ENCODE peak calls at places on chromosomes 5 and 9, in seven cellular contexts. M is AG10803, U is stomach, R is lower leg skin, W is GM12864, Y is Caco-2, E is uterus. H is an unnamed sample.

GRCh38 chr5:168663276-168664004 is 84.3 kb upstream of the PANK3 start:
- DNase-seq in W (no peak), M (peak), Y (no peak), U (no peak), R (peak), E (no peak), H (no peak)

GRCh38 chr5:121478636-121479035 is 373.0 kb upstream of the FTMT start:
- DNase-seq in M (no peak), E (no peak), U (no peak), W (no peak), Y (no peak), R (no peak), H (no peak)

GRCh38 chr9:121658166-121658565 is 6.7 kb downstream of the DAB2IP start:
- DNase-seq in U (peak), M (no peak), E (no peak), Y (no peak), R (no peak), W (no peak), H (no peak)

GRCh38 chr5:378976-379742 is 57.6 kb downstream of the AHRR start:
- DNase-seq in E (no peak), R (peak), W (no peak), Y (no peak), M (peak), U (no peak), H (no peak)

GRCh38 chr5:89560724-89561123 is 677.7 kb upstream of the MEF2C start:
- DNase-seq in E (no peak), R (no peak), U (no peak), W (no peak), Y (no peak), M (no peak), H (peak)

GRCh38 chr5:139140631-139141071 is 57.5 kb downstream of the SIL1 start:
- DNase-seq in E (no peak), W (no peak), M (peak), Y (no peak), U (no peak), R (no peak), H (no peak)

GRCh38 chr9:115164511-115164974 is 46.6 kb upstream of the TNC start:
- DNase-seq in W (no peak), M (peak), R (peak), Y (no peak), E (no peak), U (no peak), H (no peak)

GRCh38 chr9:18721267-18722079 is 247.5 kb downstream of the ADAMTSL1 start:
- DNase-seq in Y (no peak), M (peak), U (no peak), R (no peak), E (no peak), W (no peak), H (no peak)

GRCh38 chr5:59666709-59667108 is 226.8 kb downstream of the PDE4D start:
- DNase-seq in U (no peak), R (no peak), M (no peak), E (no peak), W (no peak), Y (no peak), H (no peak)

GRCh38 chr9:134850611-134851010 is 30.0 kb upstream of the FCN2 start:
- DNase-seq in M (no peak), R (no peak), W (no peak), U (no peak), Y (no peak), E (no peak), H (no peak)

GRCh38 chr5:35698057-35698808 is 80.6 kb downstream of the SPEF2 start:
- DNase-seq in E (no peak), M (no peak), R (no peak), Y (no peak), W (no peak), U (no peak), H (no peak)

GRCh38 chr5:1652873-1653707 is 129.3 kb upstream of the LPCAT1 start:
- DNase-seq in Y (no peak), M (peak), E (no peak), R (peak), U (no peak), W (no peak), H (no peak)

GRCh38 chr9:128420651-128421473 is at the start of gene CERCAM:
- DNase-seq in Y (peak), W (no peak), U (peak), R (peak), M (peak), E (peak), H (no peak)

GRCh38 chr5:140570058-140570457 is 5.4 kb downstream of the SLC35A4 start:
- DNase-seq in W (no peak), R (no peak), E (no peak), M (no peak), U (no peak), Y (no peak), H (no peak)

GRCh38 chr5:138468966-138469539 is 3.8 kb downstream of the EGR1 start:
- DNase-seq in U (peak), R (no peak), Y (no peak), E (no peak), W (no peak), M (peak), H (peak)

GRCh38 chr5:132363431-132364112 is 5.9 kb upstream of the SLC22A5 start:
- DNase-seq in M (peak), E (peak), U (no peak), R (no peak), Y (no peak), W (no peak), H (peak)

GRCh38 chr5:95646569-95647330 is at the start of gene RFESD:
- DNase-seq in R (peak), Y (peak), U (peak), M (peak), E (peak), W (peak), H (no peak)

GRCh38 chr9:133346021-133346713 is 1.8 kb downstream of the MED22 start:
- DNase-seq in M (no peak), E (peak), Y (no peak), R (no peak), W (no peak), U (no peak), H (no peak)
- H3K4me3 ChIP-seq in M (peak), E (peak), Y (peak), R (no peak), W (peak), U (peak), H (peak)

DNA sequence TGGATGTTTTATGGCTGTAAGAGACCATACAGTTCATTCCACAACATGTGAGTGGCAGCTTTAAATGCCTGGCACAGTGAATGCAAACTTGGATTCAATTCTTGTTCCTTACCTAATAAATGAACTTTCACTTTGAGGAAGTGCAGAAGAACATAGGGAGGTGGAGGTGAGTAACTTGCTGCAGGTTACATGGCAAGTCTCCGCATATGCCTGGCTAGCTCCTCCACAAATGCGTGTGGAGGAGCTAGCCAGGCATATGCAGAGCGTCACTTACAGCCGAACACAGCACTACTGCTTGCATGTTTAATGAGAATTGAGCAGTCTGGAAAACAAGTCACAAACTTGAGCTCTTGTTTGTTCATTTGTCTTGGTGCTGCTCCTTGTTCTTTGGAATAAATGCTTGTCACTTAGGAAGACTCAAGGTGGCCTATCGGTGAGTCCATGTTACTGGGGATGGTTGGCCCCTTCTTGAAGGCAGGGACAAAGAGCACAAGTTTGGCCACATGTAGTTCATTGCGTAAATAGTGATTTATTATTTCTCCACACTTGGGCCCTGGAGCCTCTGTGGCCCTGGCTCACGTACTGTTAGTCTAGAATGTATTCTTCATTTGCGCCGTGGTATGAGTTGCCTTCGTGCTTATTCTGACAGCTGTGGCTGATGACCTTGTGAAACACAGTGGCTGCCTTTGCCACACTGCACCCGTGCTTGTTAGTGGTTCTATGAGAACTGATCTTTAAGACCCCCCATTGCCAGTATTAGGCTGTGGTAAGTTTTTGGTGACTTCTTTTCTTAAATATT is 3.1 kb downstream of the ISOC1 start:
- DNase-seq in U (no peak), R (no peak), Y (no peak), M (no peak), W (no peak), E (no peak), H (no peak)
- H3K4me3 ChIP-seq in U (no peak), R (no peak), Y (no peak), M (no peak), W (no peak), E (peak), H (no peak)

GRCh38 chr5:170633235-170634041 is 129.6 kb downstream of the KCNIP1 start:
- DNase-seq in Y (peak), U (no peak), R (peak), W (no peak), M (peak), E (peak), H (peak)
- H3K4me3 ChIP-seq in Y (peak), U (peak), R (no peak), W (no peak), M (peak), E (peak), H (peak)

GRCh38 chr5:174720612-174721521 is 3.5 kb upstream of the MSX2 start:
- DNase-seq in U (no peak), W (no peak), M (no peak), R (no peak), Y (peak), E (no peak), H (no peak)
- H3K4me3 ChIP-seq in U (peak), W (no peak), M (no peak), R (no peak), Y (peak), E (no peak), H (no peak)

GRCh38 chr5:159033351-159033657 is 66.4 kb downstream of the EBF1 start:
- DNase-seq in M (no peak), Y (no peak), U (no peak), W (no peak), R (no peak), E (no peak), H (no peak)
- H3K4me3 ChIP-seq in M (no peak), Y (no peak), U (no peak), W (no peak), R (no peak), E (no peak), H (no peak)

H was measured in epithelial cell of proximal tubule.